ENCODE peak calls at places on chromosomes 11 and 22, in eight cellular contexts. L is SK-N-SH, N is GM23338, X is breast epithelium, K is esophagus muscularis mucosa, C is stomach, I is vagina, Q is Panc1. Y is an unnamed sample.

GRCh38 chr11:114921697-114922096 is 243.4 kb downstream of the NXPE2 start:
- DNase-seq in K (no peak), Q (no peak), I (no peak), X (no peak), C (no peak), L (no peak), N (no peak), Y (no peak)

GRCh38 chr11:3886985-3887384 is 31.5 kb downstream of the STIM1 start:
- DNase-seq in Q (no peak), I (no peak), C (no peak), N (no peak), K (no peak), X (no peak), L (no peak), Y (peak)

GRCh38 chr22:50304528-50305392 is 2.7 kb downstream of the PLXNB2 start:
- DNase-seq in K (no peak), Q (no peak), I (no peak), C (peak), N (no peak), L (no peak), X (no peak), Y (peak)

GRCh38 chr11:72975778-72976520 is 161.7 kb downstream of the ATG16L2 start:
- DNase-seq in C (no peak), I (no peak), X (no peak), L (no peak), K (no peak), Q (no peak), N (no peak), Y (peak)

GRCh38 chr11:66950113-66950535 is 8.1 kb downstream of the PC start:
- DNase-seq in I (no peak), K (no peak), C (peak), N (peak), Q (peak), L (no peak), X (peak), Y (no peak)

GRCh38 chr11:35163707-35164496 is 24.9 kb downstream of the CD44 start:
- DNase-seq in C (no peak), N (peak), X (no peak), Q (no peak), I (no peak), K (no peak), L (no peak), Y (peak)

GRCh38 chr11:46279393-46280099 is 2.1 kb downstream of the CREB3L1 start:
- DNase-seq in I (no peak), N (no peak), L (peak), Q (no peak), C (peak), K (no peak), X (no peak), Y (no peak)

GRCh38 chr11:59011672-59012071 is 72.4 kb downstream of the GLYATL1 start:
- DNase-seq in I (no peak), Q (no peak), L (no peak), K (no peak), X (no peak), N (peak), C (no peak), Y (no peak)

GRCh38 chr11:2534957-2535672 is 90.3 kb downstream of the KCNQ1 start:
- DNase-seq in X (no peak), Q (no peak), C (no peak), N (no peak), I (no peak), K (no peak), L (no peak), Y (no peak)

GRCh38 chr22:36375071-36375980 is 12.4 kb downstream of the MYH9 start:
- DNase-seq in I (no peak), Q (no peak), C (no peak), X (no peak), L (no peak), N (no peak), K (no peak), Y (no peak)
- TF ChIP-seq POLR2AphosphoS5 in I (peak), Q (no peak), C (no peak), X (no peak), L (no peak), N (no peak), K (peak), Y (no peak)

DNA sequence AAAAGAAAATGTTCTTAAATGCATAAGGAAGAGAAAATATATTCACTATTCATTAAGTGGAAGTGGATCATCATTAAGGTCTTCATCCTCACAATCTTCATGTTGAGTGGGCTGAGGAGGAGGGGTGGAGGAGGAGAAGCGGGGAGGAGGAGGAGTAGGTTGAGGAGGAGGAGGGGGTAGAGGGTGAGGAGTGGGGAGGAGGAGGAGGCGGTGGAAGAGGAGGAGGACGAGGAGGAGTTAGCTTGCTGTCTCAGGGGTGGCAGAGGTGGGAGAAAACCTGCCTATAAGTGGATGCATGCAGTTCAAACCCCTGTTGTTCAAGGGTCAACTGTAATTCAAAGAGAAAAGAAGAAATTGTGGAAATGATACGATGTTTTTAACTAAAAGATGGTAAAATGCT is 71.6 kb downstream of the MYEOV start:
- DNase-seq in K (peak), C (no peak), X (no peak), I (no peak), L (no peak), N (no peak), Q (no peak), Y (no peak)
- TF ChIP-seq POLR2AphosphoS5 in K (no peak), C (no peak), X (no peak), I (no peak), L (no peak), N (no peak), Q (no peak), Y (no peak)

GRCh38 chr22:46754110-46754799 is 8.2 kb upstream of the TBC1D22A start:
- DNase-seq in K (peak), Q (peak), I (no peak), C (peak), L (peak), N (no peak), X (peak), Y (peak)
- TF ChIP-seq POLR2AphosphoS5 in K (peak), Q (no peak), I (peak), C (peak), L (peak), N (no peak), X (peak), Y (no peak)

GRCh38 chr22:16608931-16609330 is 16.3 kb upstream of the CCT8L2 start:
- DNase-seq in C (no peak), I (no peak), N (peak), X (no peak), K (no peak), Q (no peak), L (no peak), Y (no peak)
- TF ChIP-seq POLR2AphosphoS5 in C (no peak), I (no peak), N (no peak), X (no peak), K (no peak), Q (no peak), L (no peak), Y (no peak)

GRCh38 chr11:77073328-77074001 is 6.7 kb downstream of the CAPN5 start:
- DNase-seq in X (peak), Q (no peak), N (no peak), K (no peak), C (peak), L (peak), I (no peak), Y (no peak)

GRCh38 chr11:77074205-77074604 is 7.4 kb downstream of the CAPN5 start:
- DNase-seq in Q (no peak), K (no peak), N (no peak), C (peak), X (peak), L (peak), I (no peak), Y (no peak)

GRCh38 chr11:77074626-77075221 is 8.0 kb downstream of the CAPN5 start:
- DNase-seq in K (no peak), L (no peak), N (no peak), I (no peak), Q (no peak), C (peak), X (peak), Y (no peak)

GRCh38 chr11:77072851-77073327 is 6.1 kb downstream of the CAPN5 start:
- DNase-seq in C (peak), K (no peak), I (no peak), X (peak), L (no peak), N (no peak), Q (no peak), Y (no peak)

DNA sequence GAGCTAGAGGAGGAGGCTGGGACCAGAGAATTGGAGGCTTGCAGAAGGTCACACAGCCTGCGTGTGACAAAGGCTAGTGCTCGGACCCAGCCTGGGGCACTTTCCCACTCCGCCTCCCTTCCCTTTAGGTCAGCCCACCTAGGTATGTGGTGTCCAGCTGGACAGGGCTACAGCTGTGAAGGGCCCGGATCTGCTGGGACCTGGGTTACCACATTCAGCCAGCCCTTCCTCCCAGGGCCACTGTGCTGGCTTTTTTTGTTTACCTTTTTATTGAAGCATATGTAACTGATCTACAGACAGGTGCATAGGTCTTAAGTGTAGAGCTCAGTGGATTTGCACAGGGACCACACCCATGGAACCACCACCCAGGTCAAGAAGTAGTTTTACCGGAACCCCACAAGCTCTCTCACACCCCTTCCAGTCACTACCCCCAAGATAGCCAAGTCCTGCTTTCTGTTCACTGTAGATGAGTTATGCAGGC is 8.7 kb downstream of the CAPN5 start:
- DNase-seq in X (peak), L (no peak), Q (no peak), C (peak), I (no peak), K (no peak), N (no peak), Y (no peak)
- TF ChIP-seq POLR2AphosphoS5 in X (no peak), L (no peak), Q (no peak), C (peak), I (no peak), K (no peak), N (no peak), Y (no peak)

GRCh38 chr11:61581030-61581928 is at the start of gene SYT7:
- DNase-seq in Q (peak), I (no peak), L (peak), X (peak), N (peak), K (peak), C (peak), Y (peak)
- TF ChIP-seq POLR2AphosphoS5 in Q (no peak), I (peak), L (no peak), X (peak), N (peak), K (peak), C (peak), Y (no peak)

DNA sequence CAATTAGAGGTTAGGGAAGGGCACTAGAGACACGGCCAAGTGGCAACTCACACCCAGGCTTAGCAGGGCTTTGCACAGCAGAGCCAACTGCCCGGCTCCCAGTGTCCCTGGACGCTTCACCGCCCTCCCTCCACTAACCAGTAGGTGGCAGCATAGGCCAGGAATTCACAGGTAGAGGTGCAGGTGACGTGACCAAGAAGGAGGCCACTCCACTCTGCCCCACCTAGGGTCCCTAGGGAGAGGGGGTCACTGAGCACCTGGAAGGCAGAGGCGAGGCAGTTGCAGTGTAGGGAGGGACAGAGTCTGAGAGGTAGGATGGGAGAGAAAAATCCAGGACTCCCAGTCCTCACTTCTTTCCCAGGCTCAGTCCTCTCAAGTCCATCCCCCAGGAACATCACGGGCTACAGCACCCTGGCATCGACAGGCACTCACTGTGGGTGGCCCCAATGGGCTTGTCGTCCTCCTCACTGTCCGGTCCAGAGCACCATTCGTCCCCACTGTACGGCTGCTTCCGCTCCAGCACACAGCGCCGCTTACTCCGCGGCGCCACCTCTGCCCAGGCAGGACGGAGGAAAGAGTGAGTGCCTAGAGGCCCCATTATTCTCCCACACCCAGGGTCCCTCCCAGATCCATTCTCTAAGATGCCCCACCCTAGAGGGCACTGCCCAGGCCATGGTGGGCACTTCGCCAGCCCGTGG is 18.5 kb downstream of the BCL9L start:
- DNase-seq in K (peak), I (no peak), X (peak), Q (peak), N (peak), C (peak), L (peak), Y (no peak)
- TF ChIP-seq POLR2AphosphoS5 in K (peak), I (peak), X (peak), Q (peak), N (no peak), C (peak), L (peak), Y (no peak)

GRCh38 chr22:28795071-28795693 is 5.2 kb downstream of the XBP1 start:
- DNase-seq in Q (no peak), C (no peak), N (no peak), K (no peak), L (no peak), I (no peak), X (no peak), Y (no peak)
- TF ChIP-seq POLR2AphosphoS5 in Q (no peak), C (peak), N (peak), K (no peak), L (no peak), I (no peak), X (no peak), Y (peak)

GRCh38 chr22:29831186-29831921 is 6.7 kb downstream of the ASCC2 start:
- DNase-seq in Q (no peak), N (no peak), C (no peak), L (no peak), K (no peak), I (no peak), X (no peak), Y (no peak)

GRCh38 chr22:29831958-29832357 is 6.1 kb downstream of the ASCC2 start:
- DNase-seq in Q (no peak), C (no peak), K (no peak), X (no peak), N (no peak), L (no peak), I (no peak), Y (no peak)

GRCh38 chr22:29837780-29838598 is at the start of gene ASCC2:
- DNase-seq in N (peak), X (peak), Q (peak), L (peak), C (peak), K (peak), I (peak), Y (peak)

GRCh38 chr22:29830585-29830984 is 7.5 kb downstream of the ASCC2 start:
- DNase-seq in L (no peak), I (no peak), N (no peak), K (no peak), Q (no peak), X (no peak), C (no peak), Y (no peak)

DNA sequence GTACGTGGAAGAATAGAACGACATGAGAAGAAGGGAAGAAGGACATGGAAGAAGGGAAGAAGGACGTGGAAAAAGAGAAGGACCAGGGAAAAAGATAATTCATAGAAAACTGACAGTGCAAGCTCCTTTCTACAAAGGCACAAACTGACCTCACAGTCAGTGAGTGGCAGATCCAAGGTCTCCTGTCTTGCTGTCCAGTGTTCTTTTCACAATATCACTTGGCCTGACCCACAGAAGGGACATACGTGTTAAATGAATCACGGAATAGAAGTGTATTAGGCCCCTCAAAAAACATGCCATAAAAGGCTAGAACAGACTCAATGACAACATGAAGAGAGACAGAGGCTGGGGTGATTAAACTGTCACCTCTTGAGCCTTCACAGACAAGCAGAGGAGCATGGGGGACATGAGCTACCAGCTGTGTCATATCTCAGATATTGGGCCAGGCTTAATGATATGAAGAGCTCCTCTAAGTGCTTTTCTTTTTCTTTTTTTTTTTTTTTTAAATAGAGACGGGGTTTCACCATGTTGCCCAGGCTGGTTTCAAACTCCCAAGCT is 4.6 kb downstream of the ASCC2 start:
- DNase-seq in N (no peak), L (no peak), K (no peak), C (no peak), Q (no peak), I (no peak), X (no peak), Y (no peak)
- TF ChIP-seq POLR2AphosphoS5 in N (no peak), L (no peak), K (no peak), C (no peak), Q (no peak), I (no peak), X (no peak), Y (no peak)

Y was measured in HL-60.